ENCODE peak calls at places on chromosomes 16 and 17, in nine cellular contexts. U, N, Q, X, F, L, I, Z and K are unnamed samples.

GRCh38 chr16:10312784-10313724 is 72.8 kb upstream of the ATF7IP2 start:
- DNase-seq in L (no peak), Z (no peak), U (no peak), F (no peak), X (no peak), I (no peak), N (no peak), Q (no peak), K (no peak)

GRCh38 chr16:67934306-67935095 is 2.1 kb downstream of the PSMB10 start:
- DNase-seq in Z (no peak), L (no peak), X (no peak), F (no peak), U (no peak), Q (no peak), I (no peak), N (no peak), K (no peak)

GRCh38 chr17:56786989-56787482 is 46.7 kb downstream of the C17orf67 start:
- DNase-seq in Z (no peak), F (peak), X (no peak), L (peak), Q (peak), U (peak), N (peak), I (no peak), K (peak)

GRCh38 chr16:27852681-27853080 is 210.8 kb downstream of the GSG1L start:
- DNase-seq in Q (no peak), F (no peak), L (no peak), I (peak), U (no peak), N (no peak), X (peak), Z (no peak), K (no peak)

GRCh38 chr17:39679521-39680192 is 8.2 kb downstream of the PGAP3 start:
- DNase-seq in L (peak), I (no peak), Z (no peak), Q (no peak), U (no peak), X (no peak), F (peak), N (no peak), K (no peak)

GRCh38 chr17:74842599-74843351 is 16.9 kb downstream of the GRIN2C start:
- DNase-seq in L (peak), X (peak), I (no peak), F (peak), Q (no peak), Z (peak), N (peak), U (peak), K (peak)

GRCh38 chr16:88298882-88299745 is 83.6 kb upstream of the ZNF469 start:
- DNase-seq in N (no peak), Q (no peak), U (no peak), Z (no peak), F (no peak), I (no peak), X (no peak), L (no peak), K (no peak)

GRCh38 chr17:36858119-36859002 is 78.9 kb upstream of the LHX1 start:
- DNase-seq in Z (no peak), Q (peak), X (no peak), L (no peak), I (no peak), N (no peak), U (peak), F (no peak), K (peak)

GRCh38 chr16:17448640-17449638 is 21.8 kb downstream of the XYLT1 start:
- DNase-seq in U (no peak), F (peak), I (peak), N (no peak), L (no peak), Z (no peak), Q (no peak), X (peak), K (no peak)

GRCh38 chr16:21645261-21645721 is 7.1 kb downstream of the IGSF6 start:
- DNase-seq in N (no peak), Q (no peak), I (no peak), X (no peak), U (no peak), L (peak), Z (no peak), F (peak), K (no peak)

GRCh38 chr16:72197556-72197955 is 25.6 kb upstream of the PMFBP1 start:
- DNase-seq in L (no peak), U (no peak), F (no peak), X (no peak), Q (no peak), N (no peak), Z (no peak), I (no peak), K (no peak)

GRCh38 chr16:25298165-25298872 is 40.7 kb upstream of the ZKSCAN2 start:
- DNase-seq in X (no peak), N (no peak), F (no peak), U (no peak), Q (no peak), Z (no peak), I (no peak), L (no peak), K (no peak)

GRCh38 chr16:48161906-48162305 is 6.1 kb upstream of the ABCC12 start:
- DNase-seq in L (no peak), N (no peak), F (no peak), X (no peak), Q (no peak), Z (no peak), I (no peak), U (no peak), K (no peak)

GRCh38 chr17:83041305-83041704 is 38.1 kb upstream of the METRNL start:
- DNase-seq in I (no peak), X (no peak), Q (no peak), U (no peak), F (no peak), L (no peak), Z (no peak), N (no peak), K (no peak)

GRCh38 chr16:11658896-11659708 is 9.2 kb upstream of the SNN start:
- DNase-seq in I (peak), X (no peak), F (no peak), L (peak), Z (no peak), Q (no peak), U (peak), N (no peak), K (no peak)

GRCh38 chr16:55248494-55248893 is 75.5 kb upstream of the IRX6 start:
- DNase-seq in N (no peak), F (no peak), Z (no peak), Q (no peak), L (peak), U (no peak), X (no peak), I (no peak), K (no peak)

GRCh38 chr16:21656795-21657768 is 4.7 kb upstream of the IGSF6 start:
- DNase-seq in L (peak), U (peak), N (peak), Z (peak), F (peak), Q (peak), X (no peak), I (no peak), K (peak)

GRCh38 chr17:67461228-67461780 is 84.2 kb downstream of the PITPNC1 start:
- DNase-seq in Q (no peak), I (no peak), L (no peak), Z (no peak), X (no peak), F (no peak), N (no peak), U (no peak), K (no peak)

GRCh38 chr17:61461586-61461966 is 9.4 kb downstream of the TBX4 start:
- DNase-seq in I (no peak), Q (no peak), L (no peak), X (no peak), Z (no peak), F (no peak), U (no peak), N (no peak), K (no peak)

GRCh38 chr17:36703860-36704266 is 102.5 kb downstream of the MRM1 start:
- DNase-seq in N (peak), X (peak), I (no peak), Z (peak), F (peak), U (peak), Q (peak), L (no peak), K (no peak)

GRCh38 chr17:9090641-9091096 is 69.4 kb downstream of the NTN1 start:
- DNase-seq in L (no peak), F (no peak), N (no peak), Q (no peak), I (peak), Z (no peak), U (no peak), X (no peak), K (no peak)

GRCh38 chr17:30380106-30380420 is 1.3 kb downstream of the CPD start:
- DNase-seq in F (no peak), Z (no peak), U (peak), N (no peak), I (no peak), L (peak), X (no peak), Q (no peak), K (no peak)

GRCh38 chr17:32355649-32356377 is 5.9 kb downstream of the ZNF207 start:
- DNase-seq in U (peak), X (no peak), N (no peak), Q (no peak), L (no peak), I (no peak), F (no peak), Z (no peak), K (no peak)

GRCh38 chr17:32227910-32228309 is 37.7 kb upstream of the RHBDL3 start:
- DNase-seq in F (no peak), Z (no peak), N (no peak), Q (no peak), X (no peak), L (no peak), U (no peak), I (no peak), K (no peak)

GRCh38 chr16:66851166-66851964 is 7.2 kb downstream of the CA7 start:
- DNase-seq in L (no peak), Z (no peak), Q (no peak), F (no peak), N (no peak), I (peak), X (no peak), U (no peak), K (no peak)

GRCh38 chr16:88558457-88559442 is 11.5 kb upstream of the ZC3H18 start:
- DNase-seq in I (no peak), Q (peak), N (peak), U (peak), F (no peak), L (peak), Z (no peak), X (no peak), K (peak)

GRCh38 chr17:10087333-10087732 is 111.1 kb downstream of the GAS7 start:
- DNase-seq in U (no peak), N (no peak), L (no peak), F (no peak), X (no peak), Z (no peak), Q (no peak), I (peak), K (no peak)